ENCODE peak calls at places on chromosomes 6 and 20, in four cellular contexts. One of them, this sample, is unnamed.
A peak's percentile ranks its signal among the peaks of the same experiment; 100 is the strongest.

GRCh38 chr6:67615796-67616195 is 1019.3 kb upstream of the ADGRB3 start:
- DNase-seq in GM12878: no peak
- DNase-seq in HepG2: no peak
- DNase-seq in K562: no peak
- DNase-seq in this sample: no peak

GRCh38 chr20:60572991-60573390 is 614.8 kb downstream of the CDH26 start:
- DNase-seq in GM12878: no peak
- DNase-seq in HepG2: no peak
- DNase-seq in K562: no peak
- DNase-seq in this sample: no peak

GRCh38 chr20:47379433-47380150 is 23.1 kb upstream of the ZMYND8 start:
- DNase-seq in GM12878: no peak
- DNase-seq in HepG2: no peak
- DNase-seq in K562: peak; percentile 78
- DNase-seq in this sample: peak; percentile 92

GRCh38 chr6:3742426-3743344 is 8.8 kb downstream of the PXDC1 start:
- DNase-seq in GM12878: no peak
- DNase-seq in HepG2: peak; percentile 78
- DNase-seq in K562: peak; percentile 81
- DNase-seq in this sample: peak; percentile 47

GRCh38 chr6:56370127-56370540 is 122.8 kb upstream of the COL21A1 start:
- DNase-seq in GM12878: no peak
- DNase-seq in HepG2: peak; percentile 87
- DNase-seq in K562: peak; percentile 17
- DNase-seq in this sample: peak; percentile 64

GRCh38 chr6:25942561-25943147 is 12.2 kb upstream of the SLC17A2 start:
- DNase-seq in GM12878: no peak
- DNase-seq in HepG2: peak; percentile 76
- DNase-seq in K562: peak; percentile 33
- DNase-seq in this sample: peak; percentile 64

GRCh38 chr20:25223765-25224720 is 23.8 kb upstream of the PYGB start:
- DNase-seq in GM12878: no peak
- DNase-seq in HepG2: no peak
- DNase-seq in K562: no peak
- DNase-seq in this sample: no peak

GRCh38 chr6:170024940-170025339 is 265.9 kb downstream of the DLL1 start:
- DNase-seq in GM12878: no peak
- DNase-seq in HepG2: no peak
- DNase-seq in K562: no peak
- DNase-seq in this sample: no peak

GRCh38 chr6:11354019-11354418 is 121.6 kb upstream of the NEDD9 start:
- DNase-seq in GM12878: no peak
- DNase-seq in HepG2: no peak
- DNase-seq in K562: no peak
- DNase-seq in this sample: no peak

GRCh38 chr6:137927777-137928218 is 60.7 kb downstream of the TNFAIP3 start:
- DNase-seq in GM12878: peak; percentile 99
- DNase-seq in HepG2: no peak
- DNase-seq in K562: no peak
- DNase-seq in this sample: no peak
- TF ChIP-seq USF2 in GM12878: peak; percentile 7
- TF ChIP-seq USF2 in HepG2: no peak
- TF ChIP-seq USF2 in K562: no peak
- TF ChIP-seq USF2 in this sample: no peak

GRCh38 chr20:22797103-22797502 is 212.7 kb upstream of the FOXA2 start:
- DNase-seq in GM12878: no peak
- DNase-seq in HepG2: no peak
- DNase-seq in K562: no peak
- DNase-seq in this sample: no peak
- TF ChIP-seq KDM1A in GM12878: no peak
- TF ChIP-seq KDM1A in HepG2: no peak
- TF ChIP-seq KDM1A in K562: no peak
- TF ChIP-seq KDM1A in this sample: no peak

GRCh38 chr20:31606928-31607639 is 2.0 kb downstream of the ID1 start:
- DNase-seq in GM12878: no peak
- DNase-seq in HepG2: peak; percentile 99
- DNase-seq in K562: peak; percentile 90
- DNase-seq in this sample: peak; percentile 93
- TF ChIP-seq ESRRA in GM12878: no peak
- TF ChIP-seq ESRRA in HepG2: no peak
- TF ChIP-seq ESRRA in K562: no peak
- TF ChIP-seq ESRRA in this sample: no peak

DNA sequence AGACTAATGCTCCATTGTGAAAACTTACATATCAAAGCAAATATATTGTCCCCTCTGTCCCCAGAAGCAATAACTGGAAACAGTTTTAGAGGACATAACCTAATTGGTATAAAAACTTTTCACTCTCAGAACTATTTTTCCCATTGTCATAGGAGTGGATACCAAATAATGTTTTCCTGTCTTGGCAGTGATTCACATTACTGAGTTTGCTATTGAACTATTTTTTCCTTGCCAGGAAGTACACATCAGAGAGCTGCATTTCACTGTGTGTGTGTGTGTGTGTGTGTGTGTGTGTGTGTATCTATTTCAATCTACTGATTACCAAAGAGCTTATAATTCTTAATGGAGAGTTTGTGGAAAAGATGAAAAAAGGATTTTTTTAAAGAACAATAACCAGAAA is 45.4 kb downstream of the AKAP12 start:
- DNase-seq in GM12878: no peak
- DNase-seq in HepG2: no peak
- DNase-seq in K562: no peak
- DNase-seq in this sample: no peak
- TF ChIP-seq USF2 in GM12878: no peak
- TF ChIP-seq USF2 in HepG2: no peak
- TF ChIP-seq USF2 in K562: no peak
- TF ChIP-seq USF2 in this sample: no peak

DNA sequence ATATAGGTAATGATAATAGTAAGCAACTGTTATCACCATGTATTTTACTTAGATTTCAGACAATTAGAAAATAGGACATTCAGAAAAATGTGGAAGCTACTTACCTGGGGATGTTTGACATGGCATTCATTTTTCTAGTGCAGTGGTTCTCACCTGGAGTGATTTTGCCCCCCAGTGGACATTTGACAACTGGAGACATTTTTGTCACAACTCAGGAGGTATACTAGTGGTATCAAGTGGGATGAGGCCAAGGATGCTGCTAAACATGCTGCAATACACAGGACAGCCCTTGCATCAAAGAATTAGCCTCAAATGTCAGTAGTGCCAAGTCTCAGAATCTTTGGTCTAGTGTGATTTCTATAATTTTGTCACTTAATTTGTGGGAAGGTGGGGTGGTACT is 36.1 kb downstream of the NUS1 start:
- DNase-seq in GM12878: no peak
- DNase-seq in HepG2: peak; percentile 52
- DNase-seq in K562: no peak
- DNase-seq in this sample: peak; percentile 13
- TF ChIP-seq KDM1A in GM12878: no peak
- TF ChIP-seq KDM1A in HepG2: no peak
- TF ChIP-seq KDM1A in K562: no peak
- TF ChIP-seq KDM1A in this sample: no peak

DNA sequence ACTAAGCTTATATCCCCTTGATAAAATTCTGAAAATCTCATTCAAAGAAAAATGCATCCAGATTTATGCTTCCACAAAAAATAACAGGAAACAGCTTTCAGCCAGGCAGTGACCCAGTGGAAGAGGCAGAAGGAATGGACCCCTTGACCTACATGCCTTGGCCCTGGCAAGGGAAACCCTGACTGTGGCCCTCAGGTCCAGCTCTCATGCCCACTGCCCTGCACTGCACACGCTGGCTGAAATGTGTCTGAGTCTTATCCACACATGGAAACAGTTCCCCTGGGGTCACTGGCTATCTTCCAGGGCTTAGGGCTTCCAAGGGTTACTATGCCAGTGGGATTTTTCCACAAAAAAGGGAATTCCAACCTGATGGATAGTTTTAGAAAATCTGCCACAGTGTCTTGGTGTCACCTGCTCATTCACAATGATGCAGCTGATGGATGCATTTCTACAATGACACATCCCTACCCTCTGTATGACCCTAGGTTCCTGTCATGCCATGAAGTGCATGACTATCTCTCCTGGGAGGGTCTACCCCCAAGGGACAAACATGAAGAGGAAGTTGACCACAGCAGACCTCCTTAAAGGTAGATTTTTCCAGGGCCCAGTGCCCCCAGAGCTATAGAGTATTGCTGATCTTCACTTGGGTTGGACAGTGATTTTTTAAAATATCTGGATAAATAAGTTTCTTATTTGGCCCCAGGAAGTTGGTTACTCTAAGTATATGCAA is 121.9 kb upstream of the CD93 start:
- DNase-seq in GM12878: no peak
- DNase-seq in HepG2: no peak
- DNase-seq in K562: no peak
- DNase-seq in this sample: no peak
- TF ChIP-seq ESRRA in GM12878: no peak
- TF ChIP-seq ESRRA in HepG2: no peak
- TF ChIP-seq ESRRA in K562: no peak
- TF ChIP-seq ESRRA in this sample: no peak

GRCh38 chr6:30944051-30944450 is 3.3 kb downstream of the MUCL3 start:
- DNase-seq in GM12878: no peak
- DNase-seq in HepG2: no peak
- DNase-seq in K562: no peak
- DNase-seq in this sample: no peak
- TF ChIP-seq USF2 in GM12878: no peak
- TF ChIP-seq USF2 in HepG2: no peak
- TF ChIP-seq USF2 in K562: no peak
- TF ChIP-seq USF2 in this sample: no peak

GRCh38 chr20:31740208-31740607 is 1.1 kb downstream of the TPX2 start:
- DNase-seq in GM12878: no peak
- DNase-seq in HepG2: no peak
- DNase-seq in K562: peak; percentile 43
- DNase-seq in this sample: no peak
- TF ChIP-seq KDM1A in GM12878: no peak
- TF ChIP-seq KDM1A in HepG2: no peak
- TF ChIP-seq KDM1A in K562: no peak
- TF ChIP-seq KDM1A in this sample: no peak

GRCh38 chr6:24154121-24154520 is 28.1 kb downstream of the NRSN1 start:
- DNase-seq in GM12878: no peak
- DNase-seq in HepG2: no peak
- DNase-seq in K562: no peak
- DNase-seq in this sample: peak; percentile 4
- TF ChIP-seq ESRRA in GM12878: no peak
- TF ChIP-seq ESRRA in HepG2: no peak
- TF ChIP-seq ESRRA in K562: no peak
- TF ChIP-seq ESRRA in this sample: no peak